ENCODE peak calls at places on chromosome 15, in six cellular contexts. One of them, this sample, is unnamed.

GRCh38 chr15:99925661-99926461 is 192.6 kb upstream of the LYSMD4 start:
- DNase-seq in suprapubic skin: peak
- DNase-seq in IMR-90: no peak
- DNase-seq in adrenal gland: peak
- DNase-seq in HepG2: no peak
- DNase-seq in uterus: peak
- DNase-seq in this sample: no peak

GRCh38 chr15:48858401-48858800 is 19.5 kb upstream of the EID1 start:
- DNase-seq in adrenal gland: no peak
- DNase-seq in IMR-90: peak
- DNase-seq in uterus: no peak
- DNase-seq in suprapubic skin: no peak
- DNase-seq in HepG2: no peak
- DNase-seq in this sample: no peak

GRCh38 chr15:71149645-71150557 is 34.6 kb downstream of the THSD4 start:
- DNase-seq in adrenal gland: peak
- DNase-seq in uterus: peak
- DNase-seq in HepG2: no peak
- DNase-seq in IMR-90: no peak
- DNase-seq in suprapubic skin: no peak
- DNase-seq in this sample: no peak

GRCh38 chr15:60477991-60478632 is 830 bp downstream of the ICE2 start:
- DNase-seq in suprapubic skin: no peak
- DNase-seq in IMR-90: peak
- DNase-seq in HepG2: peak
- DNase-seq in uterus: no peak
- DNase-seq in adrenal gland: no peak
- DNase-seq in this sample: no peak

GRCh38 chr15:38251726-38252480 is 733 bp upstream of the SPRED1 start:
- DNase-seq in HepG2: peak
- DNase-seq in suprapubic skin: peak
- DNase-seq in adrenal gland: peak
- DNase-seq in uterus: peak
- DNase-seq in IMR-90: peak
- DNase-seq in this sample: peak

GRCh38 chr15:91289324-91289723 is 189.3 kb downstream of the SV2B start:
- DNase-seq in HepG2: no peak
- DNase-seq in suprapubic skin: no peak
- DNase-seq in adrenal gland: no peak
- DNase-seq in uterus: no peak
- DNase-seq in IMR-90: no peak
- DNase-seq in this sample: no peak

GRCh38 chr15:29570121-29570930 is 251.9 kb downstream of the TJP1 start:
- DNase-seq in IMR-90: no peak
- DNase-seq in suprapubic skin: no peak
- DNase-seq in uterus: no peak
- DNase-seq in adrenal gland: no peak
- DNase-seq in HepG2: no peak
- DNase-seq in this sample: no peak

GRCh38 chr15:25797511-25798206 is 65.5 kb downstream of the ATP10A start:
- DNase-seq in HepG2: no peak
- DNase-seq in uterus: no peak
- DNase-seq in suprapubic skin: no peak
- DNase-seq in IMR-90: peak
- DNase-seq in adrenal gland: no peak
- DNase-seq in this sample: no peak

GRCh38 chr15:46894644-46895043 is 822.7 kb upstream of the SEMA6D start:
- DNase-seq in suprapubic skin: no peak
- DNase-seq in uterus: no peak
- DNase-seq in IMR-90: no peak
- DNase-seq in adrenal gland: no peak
- DNase-seq in HepG2: no peak
- DNase-seq in this sample: no peak

GRCh38 chr15:100105101-100105500 is 236.7 kb downstream of the ADAMTS17 start:
- DNase-seq in HepG2: no peak
- DNase-seq in IMR-90: no peak
- DNase-seq in adrenal gland: peak
- DNase-seq in uterus: peak
- DNase-seq in suprapubic skin: no peak
- DNase-seq in this sample: no peak

DNA sequence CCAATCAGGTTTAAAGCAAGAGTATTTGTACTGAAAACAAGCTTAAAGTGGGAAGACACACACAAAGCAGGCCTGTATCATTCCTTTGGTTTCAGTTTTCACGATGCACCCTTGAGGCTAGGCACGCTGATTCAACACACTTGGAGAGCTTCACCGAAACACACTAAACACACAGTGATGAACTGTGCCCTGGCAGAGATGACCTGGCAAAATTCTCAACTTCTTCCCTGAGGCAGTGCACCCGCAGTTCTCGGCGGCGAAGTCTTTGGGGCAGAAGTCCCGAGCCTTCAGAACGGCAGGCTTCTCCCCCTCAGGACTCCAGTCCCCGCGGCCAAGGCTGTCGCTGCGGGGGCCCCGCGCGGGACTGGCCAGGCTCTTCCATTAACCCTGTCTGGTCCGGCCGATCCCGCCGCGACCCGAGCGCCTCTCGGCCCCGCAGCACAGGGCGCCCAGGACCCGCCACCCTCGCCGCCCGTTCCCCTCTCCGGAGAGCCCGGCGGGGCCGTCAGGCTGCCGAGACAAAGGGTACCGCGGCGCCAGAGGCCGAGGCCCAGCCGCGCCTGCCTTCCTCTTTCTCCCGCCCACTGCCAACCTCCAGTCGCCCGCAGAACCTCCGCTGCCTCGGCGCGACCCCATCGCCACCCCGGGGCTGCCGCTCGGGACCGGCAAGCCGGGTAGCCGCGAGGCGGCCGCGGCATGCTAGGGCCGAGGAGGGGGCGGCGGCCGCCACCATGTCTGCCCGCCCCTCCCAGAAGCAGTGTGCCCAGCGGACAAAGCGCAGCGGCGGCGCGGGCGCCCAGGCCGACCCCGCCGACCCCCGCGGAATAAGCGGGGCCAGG is 780 bp downstream of the GABPB1 start:
- DNase-seq in adrenal gland: peak
- DNase-seq in HepG2: peak
- DNase-seq in IMR-90: peak
- DNase-seq in suprapubic skin: peak
- DNase-seq in uterus: peak
- DNase-seq in this sample: peak
- TF ChIP-seq POLR2A in adrenal gland: peak
- TF ChIP-seq POLR2A in HepG2: peak
- TF ChIP-seq POLR2A in IMR-90: peak
- TF ChIP-seq POLR2A in suprapubic skin: peak
- TF ChIP-seq POLR2A in uterus: peak
- TF ChIP-seq POLR2A in this sample: no peak

DNA sequence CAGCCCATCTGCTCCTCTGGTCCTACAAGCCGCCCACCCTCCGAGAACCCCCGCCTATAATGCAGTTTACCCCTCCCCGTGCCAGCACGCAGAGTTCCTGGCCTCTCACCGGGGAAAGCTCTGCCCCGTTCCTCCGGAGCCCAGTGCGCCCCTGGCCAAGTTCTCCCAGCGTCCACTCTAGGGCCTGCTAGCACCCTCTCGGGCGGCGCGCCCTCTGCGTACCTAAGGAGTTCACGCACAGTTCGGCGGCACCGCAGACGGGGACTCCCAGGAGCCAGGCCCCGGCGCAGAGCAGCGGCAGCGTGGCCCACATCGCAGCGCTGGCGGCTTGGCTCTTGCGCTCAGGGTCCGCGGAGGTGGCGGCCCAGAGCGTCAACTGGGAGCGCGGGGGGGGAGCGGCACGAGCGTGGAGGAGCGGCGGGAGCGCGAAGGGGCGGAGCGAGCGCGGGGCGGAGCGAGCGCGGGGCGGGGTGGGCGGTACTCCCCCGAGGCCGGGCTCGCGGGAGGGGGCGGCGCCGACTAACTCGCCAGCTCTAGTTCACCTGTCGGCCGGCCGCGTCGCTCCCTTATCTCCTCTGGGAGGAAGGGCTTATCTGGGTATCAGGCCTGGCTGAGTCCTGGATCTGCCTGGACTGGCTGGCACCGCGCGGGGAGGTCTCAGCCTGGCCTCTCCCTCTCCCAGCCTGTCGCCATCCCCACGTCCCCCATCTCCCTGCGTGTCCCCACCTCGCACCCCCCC is at the start of gene CTSH:
- DNase-seq in IMR-90: peak
- DNase-seq in HepG2: peak
- DNase-seq in uterus: peak
- DNase-seq in adrenal gland: peak
- DNase-seq in suprapubic skin: peak
- DNase-seq in this sample: no peak
- TF ChIP-seq POLR2A in IMR-90: no peak
- TF ChIP-seq POLR2A in HepG2: peak
- TF ChIP-seq POLR2A in uterus: peak
- TF ChIP-seq POLR2A in adrenal gland: peak
- TF ChIP-seq POLR2A in suprapubic skin: peak
- TF ChIP-seq POLR2A in this sample: no peak

GRCh38 chr15:88803241-88803919 is at the start of gene ACAN:
- DNase-seq in IMR-90: no peak
- DNase-seq in adrenal gland: no peak
- DNase-seq in suprapubic skin: no peak
- DNase-seq in HepG2: no peak
- DNase-seq in uterus: no peak
- DNase-seq in this sample: no peak

GRCh38 chr15:88805031-88805780 is 2.0 kb downstream of the ACAN start:
- DNase-seq in suprapubic skin: no peak
- DNase-seq in HepG2: no peak
- DNase-seq in uterus: no peak
- DNase-seq in adrenal gland: no peak
- DNase-seq in IMR-90: no peak
- DNase-seq in this sample: no peak

GRCh38 chr15:88804257-88804656 is 1.0 kb downstream of the ACAN start:
- DNase-seq in adrenal gland: no peak
- DNase-seq in uterus: no peak
- DNase-seq in suprapubic skin: no peak
- DNase-seq in IMR-90: no peak
- DNase-seq in HepG2: no peak
- DNase-seq in this sample: no peak

GRCh38 chr15:88802991-88803240 is 320 bp upstream of the ACAN start:
- DNase-seq in HepG2: no peak
- DNase-seq in suprapubic skin: no peak
- DNase-seq in adrenal gland: no peak
- DNase-seq in uterus: no peak
- DNase-seq in IMR-90: no peak
- DNase-seq in this sample: no peak

DNA sequence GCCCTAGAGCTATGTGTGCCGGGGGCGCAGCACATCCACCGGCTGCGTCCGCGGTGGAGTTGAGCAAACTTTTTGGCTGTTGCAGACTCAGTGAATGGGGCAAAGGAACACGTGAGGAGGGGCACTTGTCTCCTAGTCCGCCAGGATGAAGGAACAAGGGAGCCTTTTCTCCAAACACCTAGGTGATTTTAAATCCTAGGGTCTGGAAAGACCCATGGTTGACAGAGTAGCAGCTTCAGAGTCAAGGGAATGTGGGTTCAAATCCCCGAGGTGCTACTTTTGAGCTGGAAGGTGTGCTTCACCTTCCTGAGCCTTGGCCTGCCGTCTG is 648 bp downstream of the ACAN start:
- DNase-seq in HepG2: no peak
- DNase-seq in suprapubic skin: no peak
- DNase-seq in IMR-90: no peak
- DNase-seq in adrenal gland: no peak
- DNase-seq in uterus: no peak
- DNase-seq in this sample: no peak
- TF ChIP-seq POLR2A in HepG2: no peak
- TF ChIP-seq POLR2A in suprapubic skin: no peak
- TF ChIP-seq POLR2A in IMR-90: no peak
- TF ChIP-seq POLR2A in adrenal gland: no peak
- TF ChIP-seq POLR2A in uterus: no peak
- TF ChIP-seq POLR2A in this sample: no peak

GRCh38 chr15:41022487-41023090 is 69.3 kb downstream of the CHAC1 start:
- DNase-seq in HepG2: peak
- DNase-seq in IMR-90: peak
- DNase-seq in uterus: peak
- DNase-seq in suprapubic skin: no peak
- DNase-seq in adrenal gland: peak
- DNase-seq in this sample: peak

GRCh38 chr15:41020829-41021228 is 67.6 kb downstream of the CHAC1 start:
- DNase-seq in HepG2: peak
- DNase-seq in IMR-90: no peak
- DNase-seq in uterus: no peak
- DNase-seq in adrenal gland: no peak
- DNase-seq in suprapubic skin: no peak
- DNase-seq in this sample: no peak

GRCh38 chr15:41018534-41018933 is 65.3 kb downstream of the CHAC1 start:
- DNase-seq in IMR-90: peak
- DNase-seq in HepG2: no peak
- DNase-seq in uterus: no peak
- DNase-seq in adrenal gland: no peak
- DNase-seq in suprapubic skin: no peak
- DNase-seq in this sample: no peak

GRCh38 chr15:41019174-41019573 is 65.9 kb downstream of the CHAC1 start:
- DNase-seq in uterus: no peak
- DNase-seq in IMR-90: no peak
- DNase-seq in suprapubic skin: no peak
- DNase-seq in adrenal gland: no peak
- DNase-seq in HepG2: no peak
- DNase-seq in this sample: no peak

GRCh38 chr15:41020311-41020710 is 67.0 kb downstream of the CHAC1 start:
- DNase-seq in uterus: no peak
- DNase-seq in adrenal gland: no peak
- DNase-seq in suprapubic skin: no peak
- DNase-seq in IMR-90: peak
- DNase-seq in HepG2: no peak
- DNase-seq in this sample: no peak
- TF ChIP-seq POLR2A in uterus: no peak
- TF ChIP-seq POLR2A in adrenal gland: no peak
- TF ChIP-seq POLR2A in suprapubic skin: no peak
- TF ChIP-seq POLR2A in IMR-90: no peak
- TF ChIP-seq POLR2A in HepG2: no peak
- TF ChIP-seq POLR2A in this sample: no peak

GRCh38 chr15:69314174-69314573 is 15.5 kb downstream of the PAQR5 start:
- DNase-seq in IMR-90: no peak
- DNase-seq in suprapubic skin: no peak
- DNase-seq in HepG2: no peak
- DNase-seq in adrenal gland: no peak
- DNase-seq in uterus: no peak
- DNase-seq in this sample: no peak
- TF ChIP-seq POLR2A in IMR-90: no peak
- TF ChIP-seq POLR2A in suprapubic skin: no peak
- TF ChIP-seq POLR2A in HepG2: no peak
- TF ChIP-seq POLR2A in adrenal gland: no peak
- TF ChIP-seq POLR2A in uterus: no peak
- TF ChIP-seq POLR2A in this sample: no peak